ENCODE peak calls at places on chromosomes 13 and 19, in six cellular contexts. One of them, this sample, is unnamed. For H3K4me1, the result is how much of the 10 kb centered on the place peaks cover.

GRCh38 chr13:74090869-74091605 is 43.2 kb downstream of the KLF12 start:
- ATAC-seq in lower lobe of right lung: no peak
- ATAC-seq in pancreas: no peak
- ATAC-seq in naive thymus-derived CD4-positive, alpha-beta T cell: no peak
- ATAC-seq in HCT116: no peak
- ATAC-seq in PC-3: no peak
- ATAC-seq in this sample: no peak

GRCh38 chr19:30084390-30084819 is 142.4 kb downstream of the URI1 start:
- ATAC-seq in PC-3: no peak
- ATAC-seq in lower lobe of right lung: no peak
- ATAC-seq in HCT116: no peak
- ATAC-seq in pancreas: peak
- ATAC-seq in naive thymus-derived CD4-positive, alpha-beta T cell: no peak
- ATAC-seq in this sample: no peak

GRCh38 chr19:2512523-2513431 is 36.9 kb downstream of the GADD45B start:
- ATAC-seq in HCT116: no peak
- ATAC-seq in naive thymus-derived CD4-positive, alpha-beta T cell: no peak
- ATAC-seq in pancreas: no peak
- ATAC-seq in PC-3: no peak
- ATAC-seq in lower lobe of right lung: peak
- ATAC-seq in this sample: peak

GRCh38 chr19:16106121-16106520 is 5.6 kb upstream of the RAB8A start:
- ATAC-seq in lower lobe of right lung: peak
- ATAC-seq in naive thymus-derived CD4-positive, alpha-beta T cell: peak
- ATAC-seq in PC-3: peak
- ATAC-seq in pancreas: no peak
- ATAC-seq in HCT116: no peak
- ATAC-seq in this sample: no peak

GRCh38 chr19:53140351-53140750 is 7.6 kb upstream of the ZNF415 start:
- ATAC-seq in lower lobe of right lung: no peak
- ATAC-seq in naive thymus-derived CD4-positive, alpha-beta T cell: no peak
- ATAC-seq in PC-3: no peak
- ATAC-seq in HCT116: no peak
- ATAC-seq in pancreas: no peak
- ATAC-seq in this sample: no peak

GRCh38 chr19:2767688-2768087 is 15.4 kb downstream of the SGTA start:
- ATAC-seq in lower lobe of right lung: peak
- ATAC-seq in naive thymus-derived CD4-positive, alpha-beta T cell: no peak
- ATAC-seq in PC-3: no peak
- ATAC-seq in pancreas: no peak
- ATAC-seq in HCT116: no peak
- ATAC-seq in this sample: no peak

GRCh38 chr13:48158290-48158689 is 63.4 kb upstream of the MED4 start:
- ATAC-seq in pancreas: no peak
- ATAC-seq in HCT116: no peak
- ATAC-seq in PC-3: no peak
- ATAC-seq in naive thymus-derived CD4-positive, alpha-beta T cell: no peak
- ATAC-seq in lower lobe of right lung: no peak
- ATAC-seq in this sample: no peak

GRCh38 chr19:45211751-45212381 is 33.3 kb downstream of the BLOC1S3 start:
- ATAC-seq in lower lobe of right lung: peak
- ATAC-seq in naive thymus-derived CD4-positive, alpha-beta T cell: no peak
- ATAC-seq in PC-3: no peak
- ATAC-seq in HCT116: no peak
- ATAC-seq in pancreas: peak
- ATAC-seq in this sample: peak

GRCh38 chr13:43316997-43317396 is 293.6 kb downstream of the DNAJC15 start:
- ATAC-seq in HCT116: no peak
- ATAC-seq in lower lobe of right lung: peak
- ATAC-seq in PC-3: no peak
- ATAC-seq in naive thymus-derived CD4-positive, alpha-beta T cell: peak
- ATAC-seq in pancreas: no peak
- ATAC-seq in this sample: peak

GRCh38 chr19:4208385-4209094 is 20.8 kb upstream of the EBI3 start:
- ATAC-seq in PC-3: peak
- ATAC-seq in lower lobe of right lung: no peak
- ATAC-seq in naive thymus-derived CD4-positive, alpha-beta T cell: no peak
- ATAC-seq in pancreas: no peak
- ATAC-seq in HCT116: peak
- ATAC-seq in this sample: no peak

GRCh38 chr19:10736916-10737551 is 19.2 kb downstream of the DNM2 start:
- ATAC-seq in HCT116: no peak
- ATAC-seq in naive thymus-derived CD4-positive, alpha-beta T cell: no peak
- ATAC-seq in pancreas: no peak
- ATAC-seq in PC-3: no peak
- ATAC-seq in lower lobe of right lung: peak
- ATAC-seq in this sample: no peak

GRCh38 chr19:11089254-11090013 is at the start of gene LDLR:
- ATAC-seq in HCT116: peak
- ATAC-seq in naive thymus-derived CD4-positive, alpha-beta T cell: peak
- ATAC-seq in PC-3: peak
- ATAC-seq in lower lobe of right lung: peak
- ATAC-seq in pancreas: peak
- ATAC-seq in this sample: peak

GRCh38 chr19:2170987-2171348 is 7.2 kb downstream of the DOT1L start:
- ATAC-seq in PC-3: no peak
- ATAC-seq in pancreas: no peak
- ATAC-seq in naive thymus-derived CD4-positive, alpha-beta T cell: no peak
- ATAC-seq in lower lobe of right lung: no peak
- ATAC-seq in HCT116: no peak
- ATAC-seq in this sample: no peak

GRCh38 chr19:42201489-42202289 is 15.8 kb downstream of the DEDD2 start:
- ATAC-seq in lower lobe of right lung: peak
- ATAC-seq in HCT116: no peak
- ATAC-seq in naive thymus-derived CD4-positive, alpha-beta T cell: peak
- ATAC-seq in pancreas: no peak
- ATAC-seq in PC-3: no peak
- ATAC-seq in this sample: peak

GRCh38 chr13:51770681-51771417 is 33.1 kb downstream of the DHRS12 start:
- ATAC-seq in lower lobe of right lung: peak
- ATAC-seq in PC-3: no peak
- ATAC-seq in naive thymus-derived CD4-positive, alpha-beta T cell: peak
- ATAC-seq in pancreas: peak
- ATAC-seq in HCT116: no peak
- ATAC-seq in this sample: no peak

GRCh38 chr19:49441960-49442350 is 628 bp upstream of the SLC17A7 start:
- ATAC-seq in lower lobe of right lung: no peak
- ATAC-seq in pancreas: no peak
- ATAC-seq in PC-3: no peak
- ATAC-seq in naive thymus-derived CD4-positive, alpha-beta T cell: no peak
- ATAC-seq in HCT116: no peak
- ATAC-seq in this sample: no peak

GRCh38 chr19:6821639-6822310 is 49.3 kb downstream of the VAV1 start:
- ATAC-seq in pancreas: no peak
- ATAC-seq in lower lobe of right lung: peak
- ATAC-seq in PC-3: no peak
- ATAC-seq in HCT116: no peak
- ATAC-seq in naive thymus-derived CD4-positive, alpha-beta T cell: no peak
- ATAC-seq in this sample: no peak

GRCh38 chr13:96214804-96215445 is 125.0 kb downstream of the HS6ST3 start:
- ATAC-seq in pancreas: no peak
- ATAC-seq in PC-3: no peak
- ATAC-seq in HCT116: no peak
- ATAC-seq in lower lobe of right lung: no peak
- ATAC-seq in naive thymus-derived CD4-positive, alpha-beta T cell: no peak
- ATAC-seq in this sample: no peak

GRCh38 chr19:29777916-29778315 is 33.9 kb upstream of the CCNE1 start:
- ATAC-seq in PC-3: no peak
- ATAC-seq in lower lobe of right lung: no peak
- ATAC-seq in HCT116: no peak
- ATAC-seq in pancreas: no peak
- ATAC-seq in naive thymus-derived CD4-positive, alpha-beta T cell: no peak
- ATAC-seq in this sample: no peak

GRCh38 chr13:21759911-21760310 is 89.0 kb downstream of the FGF9 start:
- ATAC-seq in PC-3: no peak
- ATAC-seq in pancreas: peak
- ATAC-seq in HCT116: no peak
- ATAC-seq in lower lobe of right lung: peak
- ATAC-seq in naive thymus-derived CD4-positive, alpha-beta T cell: no peak
- ATAC-seq in this sample: no peak

GRCh38 chr13:25037057-25037813 is 58.7 kb upstream of the PABPC3 start:
- ATAC-seq in PC-3: peak
- ATAC-seq in HCT116: peak
- ATAC-seq in pancreas: no peak
- ATAC-seq in lower lobe of right lung: peak
- ATAC-seq in naive thymus-derived CD4-positive, alpha-beta T cell: peak
- ATAC-seq in this sample: peak

GRCh38 chr19:1228161-1228560 is 9.6 kb downstream of the CBARP start:
- ATAC-seq in HCT116: no peak
- ATAC-seq in pancreas: no peak
- ATAC-seq in lower lobe of right lung: no peak
- ATAC-seq in PC-3: no peak
- ATAC-seq in naive thymus-derived CD4-positive, alpha-beta T cell: no peak
- ATAC-seq in this sample: no peak

GRCh38 chr13:56864451-56864850 is 276.3 kb upstream of the PRR20A start:
- ATAC-seq in HCT116: no peak
- ATAC-seq in naive thymus-derived CD4-positive, alpha-beta T cell: no peak
- ATAC-seq in PC-3: peak
- ATAC-seq in lower lobe of right lung: no peak
- ATAC-seq in pancreas: no peak
- ATAC-seq in this sample: no peak

GRCh38 chr19:36151144-36152051 is 849 bp downstream of the COX7A1 start:
- ATAC-seq in lower lobe of right lung: peak
- ATAC-seq in naive thymus-derived CD4-positive, alpha-beta T cell: no peak
- ATAC-seq in pancreas: peak
- ATAC-seq in HCT116: no peak
- ATAC-seq in PC-3: no peak
- ATAC-seq in this sample: peak
- H3K4me3 ChIP-seq in lower lobe of right lung: peak
- H3K4me3 ChIP-seq in naive thymus-derived CD4-positive, alpha-beta T cell: no peak
- H3K4me3 ChIP-seq in pancreas: peak
- H3K4me3 ChIP-seq in HCT116: no peak
- H3K4me3 ChIP-seq in PC-3: no peak
- H3K4me3 ChIP-seq in this sample: peak

DNA sequence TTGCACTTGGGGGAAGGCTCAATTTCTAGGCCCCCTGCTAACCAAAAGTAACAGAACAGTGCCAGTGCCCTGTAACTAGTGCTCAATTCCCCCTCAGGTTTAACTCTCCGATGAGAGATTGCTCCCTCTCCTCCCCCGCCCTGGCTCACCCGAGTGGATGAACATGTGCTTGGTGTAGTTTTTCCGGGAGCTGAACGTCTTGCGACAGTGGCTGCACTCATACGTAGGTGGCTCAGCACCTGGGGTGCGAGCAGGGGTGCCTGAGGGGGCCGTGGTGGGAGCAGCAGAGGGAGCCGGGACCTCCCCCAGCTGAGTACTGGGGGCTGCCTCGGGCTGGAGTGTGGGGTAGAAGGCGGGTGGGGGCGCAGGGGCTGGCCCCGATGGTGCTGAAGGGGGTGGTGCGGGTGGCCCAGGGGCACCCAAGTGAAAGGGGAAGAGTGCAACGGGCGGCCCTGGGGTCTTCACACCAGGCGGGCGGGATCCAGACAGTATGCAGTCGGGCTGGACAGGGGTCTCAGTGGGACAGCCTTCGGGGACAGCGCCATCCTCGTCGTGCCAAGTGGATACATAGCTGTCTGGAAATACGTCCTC is 3.3 kb downstream of the ZBTB45 start:
- ATAC-seq in lower lobe of right lung: no peak
- ATAC-seq in pancreas: no peak
- ATAC-seq in naive thymus-derived CD4-positive, alpha-beta T cell: no peak
- ATAC-seq in HCT116: no peak
- ATAC-seq in PC-3: no peak
- ATAC-seq in this sample: no peak
- H3K4me1 ChIP-seq in lower lobe of right lung: half or more
- H3K4me1 ChIP-seq in pancreas: under half
- H3K4me1 ChIP-seq in naive thymus-derived CD4-positive, alpha-beta T cell: under half
- H3K4me1 ChIP-seq in HCT116: under half
- H3K4me1 ChIP-seq in PC-3: under half
- H3K4me1 ChIP-seq in this sample: under half

GRCh38 chr19:39156891-39157230 is 31.3 kb downstream of the PAK4 start:
- ATAC-seq in naive thymus-derived CD4-positive, alpha-beta T cell: no peak
- ATAC-seq in HCT116: no peak
- ATAC-seq in lower lobe of right lung: no peak
- ATAC-seq in pancreas: no peak
- ATAC-seq in PC-3: no peak
- ATAC-seq in this sample: no peak

GRCh38 chr19:39158646-39159260 is 33.2 kb downstream of the PAK4 start:
- ATAC-seq in pancreas: no peak
- ATAC-seq in naive thymus-derived CD4-positive, alpha-beta T cell: no peak
- ATAC-seq in HCT116: no peak
- ATAC-seq in PC-3: no peak
- ATAC-seq in lower lobe of right lung: no peak
- ATAC-seq in this sample: no peak

GRCh38 chr19:39156230-39156890 is 30.8 kb downstream of the PAK4 start:
- ATAC-seq in naive thymus-derived CD4-positive, alpha-beta T cell: no peak
- ATAC-seq in lower lobe of right lung: peak
- ATAC-seq in pancreas: peak
- ATAC-seq in PC-3: peak
- ATAC-seq in HCT116: no peak
- ATAC-seq in this sample: peak

GRCh38 chr19:39157997-39158389 is 32.4 kb downstream of the PAK4 start:
- ATAC-seq in naive thymus-derived CD4-positive, alpha-beta T cell: no peak
- ATAC-seq in lower lobe of right lung: no peak
- ATAC-seq in pancreas: no peak
- ATAC-seq in HCT116: no peak
- ATAC-seq in PC-3: no peak
- ATAC-seq in this sample: no peak

GRCh38 chr19:39157275-39157996 is 31.9 kb downstream of the PAK4 start:
- ATAC-seq in naive thymus-derived CD4-positive, alpha-beta T cell: no peak
- ATAC-seq in lower lobe of right lung: no peak
- ATAC-seq in pancreas: no peak
- ATAC-seq in PC-3: no peak
- ATAC-seq in HCT116: no peak
- ATAC-seq in this sample: no peak
- H3K4me3 ChIP-seq in naive thymus-derived CD4-positive, alpha-beta T cell: no peak
- H3K4me3 ChIP-seq in lower lobe of right lung: no peak
- H3K4me3 ChIP-seq in pancreas: no peak
- H3K4me3 ChIP-seq in PC-3: no peak
- H3K4me3 ChIP-seq in HCT116: no peak
- H3K4me3 ChIP-seq in this sample: no peak

GRCh38 chr13:35347679-35348205 is 128.7 kb downstream of the MAB21L1 start:
- ATAC-seq in pancreas: no peak
- ATAC-seq in naive thymus-derived CD4-positive, alpha-beta T cell: no peak
- ATAC-seq in lower lobe of right lung: no peak
- ATAC-seq in PC-3: no peak
- ATAC-seq in HCT116: no peak
- ATAC-seq in this sample: no peak
- H3K4me1 ChIP-seq in pancreas: under half
- H3K4me1 ChIP-seq in naive thymus-derived CD4-positive, alpha-beta T cell: under half
- H3K4me1 ChIP-seq in lower lobe of right lung: under half
- H3K4me1 ChIP-seq in PC-3: under half
- H3K4me1 ChIP-seq in HCT116: under half
- H3K4me1 ChIP-seq in this sample: under half

GRCh38 chr19:51626675-51627074 is 3.5 kb downstream of the SIGLEC5 start:
- ATAC-seq in PC-3: no peak
- ATAC-seq in HCT116: no peak
- ATAC-seq in naive thymus-derived CD4-positive, alpha-beta T cell: no peak
- ATAC-seq in pancreas: no peak
- ATAC-seq in lower lobe of right lung: no peak
- ATAC-seq in this sample: no peak
- H3K4me3 ChIP-seq in PC-3: no peak
- H3K4me3 ChIP-seq in HCT116: no peak
- H3K4me3 ChIP-seq in naive thymus-derived CD4-positive, alpha-beta T cell: no peak
- H3K4me3 ChIP-seq in pancreas: no peak
- H3K4me3 ChIP-seq in lower lobe of right lung: no peak
- H3K4me3 ChIP-seq in this sample: no peak